ENCODE peak calls at places on chromosome 7, in four cellular contexts. E, N, I and R are unnamed samples.

GRCh38 chr7:121002-121401 is 71.4 kb upstream of the FAM20C start:
- DNase-seq in E (no peak), N (no peak), I (no peak), R (no peak)

GRCh38 chr7:48090095-48090805 is 1.2 kb downstream of the UPP1 start:
- DNase-seq in E (no peak), I (peak), N (no peak), R (no peak)

GRCh38 chr7:46383605-46384004 is 462.5 kb upstream of the IGFBP3 start:
- DNase-seq in N (no peak), I (no peak), E (no peak), R (no peak)

GRCh38 chr7:137994091-137994688 is 7.7 kb downstream of the CREB3L2 start:
- DNase-seq in E (no peak), N (no peak), I (no peak), R (no peak)

GRCh38 chr7:2758673-2759603 is 70.9 kb downstream of the AMZ1 start:
- DNase-seq in N (no peak), I (no peak), E (no peak), R (no peak)

GRCh38 chr7:152148706-152149105 is 123.2 kb downstream of the GALNT11 start:
- DNase-seq in E (no peak), I (no peak), N (no peak), R (no peak)

GRCh38 chr7:909358-910329 is 33.3 kb downstream of the GET4 start:
- DNase-seq in E (no peak), I (peak), N (no peak), R (no peak)

GRCh38 chr7:116669769-116670168 is 2.2 kb upstream of the MET start:
- DNase-seq in E (no peak), N (no peak), I (no peak), R (no peak)

GRCh38 chr7:44062180-44062902 is 3.0 kb downstream of the PGAM2 start:
- DNase-seq in E (no peak), N (no peak), I (no peak), R (no peak)

GRCh38 chr7:18874875-18875274 is 242.6 kb downstream of the TWIST1 start:
- DNase-seq in I (no peak), N (no peak), E (no peak), R (no peak)

GRCh38 chr7:138584283-138584682 is 116.9 kb downstream of the SVOPL start:
- DNase-seq in N (no peak), I (no peak), E (no peak), R (no peak)

GRCh38 chr7:157502701-157503111 is 165.9 kb downstream of the DNAJB6 start:
- DNase-seq in E (no peak), N (no peak), I (no peak), R (no peak)

GRCh38 chr7:37180828-37181549 is 267.7 kb downstream of the ELMO1 start:
- DNase-seq in N (no peak), I (no peak), E (no peak), R (no peak)

GRCh38 chr7:101121996-101122932 is 4.6 kb upstream of the SERPINE1 start:
- DNase-seq in N (no peak), I (peak), E (peak), R (no peak)

GRCh38 chr7:138032186-138032585 is 30.3 kb upstream of the CREB3L2 start:
- DNase-seq in N (no peak), I (no peak), E (no peak), R (no peak)

GRCh38 chr7:34015656-34016055 is 110.3 kb downstream of the BMPER start:
- DNase-seq in N (no peak), I (no peak), E (no peak), R (no peak)

GRCh38 chr7:142385528-142386340 is 127.9 kb upstream of the PRSS58 start:
- DNase-seq in I (no peak), E (peak), N (peak), R (no peak)

GRCh38 chr7:139539231-139539630 is 15.7 kb downstream of the CLEC2L start:
- DNase-seq in E (no peak), I (no peak), N (no peak), R (no peak)

GRCh38 chr7:29557954-29558353 is 5.7 kb upstream of the PRR15 start:
- DNase-seq in E (no peak), I (no peak), N (no peak), R (no peak)

GRCh38 chr7:143975617-143976016 is 21.0 kb downstream of the OR2F1 start:
- DNase-seq in I (no peak), N (no peak), E (peak), R (no peak)

GRCh38 chr7:10588084-10588483 is 385.6 kb upstream of the PHF14 start:
- DNase-seq in E (no peak), I (no peak), N (no peak), R (no peak)

GRCh38 chr7:121032645-121033460 is 44.3 kb downstream of the CPED1 start:
- DNase-seq in N (no peak), I (no peak), E (no peak), R (no peak)

GRCh38 chr7:77247206-77247850 is 47.7 kb upstream of the FGL2 start:
- DNase-seq in I (peak), N (no peak), E (peak), R (peak)

GRCh38 chr7:125651823-125652528 is 722.4 kb upstream of the POT1 start:
- DNase-seq in I (no peak), E (no peak), N (no peak), R (no peak)

GRCh38 chr7:51430480-51431086 is 114.0 kb upstream of the COBL start:
- DNase-seq in I (peak), N (peak), E (peak), R (no peak)

GRCh38 chr7:130872341-130872740 is 138.3 kb upstream of the KLF14 start:
- DNase-seq in E (no peak), I (no peak), N (no peak), R (no peak)

GRCh38 chr7:152512711-152513110 is 76.9 kb upstream of the KMT2C start:
- DNase-seq in I (no peak), E (no peak), N (no peak), R (no peak)

GRCh38 chr7:77833136-77833535 is 34.6 kb downstream of the PHTF2 start:
- DNase-seq in I (no peak), N (no peak), E (no peak), R (no peak)

GRCh38 chr7:44120395-44120794 is 3.0 kb downstream of the POLD2 start:
- DNase-seq in E (no peak), I (no peak), N (no peak), R (no peak)

DNA sequence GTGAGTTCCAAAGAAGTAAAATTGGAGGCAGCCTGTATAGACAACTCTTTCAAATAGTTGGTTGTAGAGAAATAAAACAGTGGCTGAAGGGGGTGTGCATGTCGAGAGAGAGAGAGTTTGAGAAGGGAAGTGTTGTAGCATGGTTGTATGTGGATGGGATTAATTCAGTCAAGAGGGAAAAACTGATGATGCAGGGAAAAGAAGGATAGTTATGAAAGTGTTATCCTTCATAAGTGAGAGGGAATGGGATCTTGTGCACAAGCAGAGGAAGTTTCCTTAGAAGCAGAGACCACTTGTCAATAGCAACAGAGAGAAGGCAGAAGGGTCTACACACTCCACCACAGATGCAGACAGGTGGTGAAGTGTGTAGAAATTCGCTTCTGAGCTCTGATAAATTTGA is 30.0 kb upstream of the BPGM start:
- DNase-seq in N (no peak), I (no peak), E (no peak), R (no peak)
- TF ChIP-seq POLR2A in N (no peak), I (no peak), E (no peak), R (no peak)

DNA sequence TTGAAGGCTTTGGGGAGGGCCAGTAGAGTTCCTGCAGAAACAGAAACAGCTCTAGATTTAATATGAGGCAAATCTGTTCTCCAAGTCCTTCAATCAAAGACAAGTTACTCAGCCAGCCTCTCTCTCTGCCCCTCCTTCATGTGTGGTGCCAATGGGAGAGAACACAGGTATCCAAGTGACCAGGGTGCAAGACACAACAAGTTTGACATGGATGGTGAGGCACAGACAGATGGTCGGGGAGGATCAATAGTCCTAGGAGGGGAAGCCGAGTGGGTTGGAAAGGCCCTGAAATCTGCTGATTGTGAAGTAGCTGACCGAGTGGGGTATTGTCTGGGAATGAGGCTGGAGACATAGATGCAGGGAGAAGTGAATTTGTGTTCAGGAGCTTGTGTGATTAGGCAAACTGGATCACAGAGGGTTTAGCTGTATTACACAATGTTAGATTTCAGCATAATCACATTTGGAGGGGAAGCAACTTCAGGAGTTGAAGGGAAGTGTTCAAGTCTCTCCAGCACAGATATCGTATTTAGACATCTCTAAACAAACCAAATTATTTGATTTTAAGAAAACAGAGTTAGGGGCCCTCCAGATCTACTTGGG is 1.5 kb downstream of the GIMAP1 start:
- DNase-seq in N (no peak), E (no peak), I (no peak), R (no peak)
- TF ChIP-seq POLR2A in N (no peak), E (no peak), I (no peak), R (no peak)

GRCh38 chr7:35599642-35600041 is 95.3 kb downstream of the HERPUD2 start:
- DNase-seq in N (no peak), E (no peak), I (no peak), R (no peak)

GRCh38 chr7:35599061-35599460 is 95.9 kb downstream of the HERPUD2 start:
- DNase-seq in E (no peak), I (no peak), N (no peak), R (no peak)

GRCh38 chr7:35605760-35606159 is 89.2 kb downstream of the HERPUD2 start:
- DNase-seq in I (no peak), E (no peak), N (no peak), R (no peak)

DNA sequence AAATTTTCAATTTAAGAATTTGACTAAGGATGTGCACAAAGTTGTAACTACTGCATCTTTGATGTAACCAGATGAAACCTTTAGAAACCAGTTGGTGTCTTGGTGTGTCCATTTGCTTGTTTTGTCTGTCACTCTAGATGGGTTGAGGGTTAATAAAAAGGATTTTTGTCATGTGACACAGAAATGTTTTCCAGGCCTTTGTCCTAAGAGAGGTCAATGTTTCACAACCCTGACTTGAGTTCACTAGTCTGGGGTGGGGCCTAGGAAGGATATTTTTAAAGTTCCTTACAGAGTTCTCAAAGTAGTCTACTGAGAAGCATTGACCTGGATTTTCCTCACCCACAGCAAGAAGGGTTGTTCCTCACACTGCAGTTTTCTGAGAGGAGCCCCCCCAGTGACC is 90.3 kb downstream of the HERPUD2 start:
- DNase-seq in E (no peak), N (no peak), I (no peak), R (no peak)
- TF ChIP-seq POLR2A in E (no peak), N (no peak), I (no peak), R (no peak)

GRCh38 chr7:27110163-27110976 is 7.9 kb upstream of the HOXA2 start:
- DNase-seq in N (no peak), E (no peak), I (peak), R (no peak)
- TF ChIP-seq POLR2A in N (no peak), E (no peak), I (no peak), R (no peak)